ENCODE peak calls at places on chromosomes 16 and 17, in four cellular contexts. One of them, this sample, is unnamed.

GRCh38 chr17:5780476-5780875 is 196.2 kb upstream of the NLRP1 start:
- DNase-seq in astrocyte: peak; percentile 85
- DNase-seq in BJ: no peak
- DNase-seq in mammary epithelial cell: peak; percentile 61
- DNase-seq in this sample: no peak

GRCh38 chr16:50884066-50884860 is 142.4 kb downstream of the CYLD start:
- DNase-seq in mammary epithelial cell: no peak
- DNase-seq in BJ: no peak
- DNase-seq in astrocyte: no peak
- DNase-seq in this sample: no peak

GRCh38 chr17:39732586-39732985 is 2.3 kb upstream of the MIEN1 start:
- DNase-seq in astrocyte: no peak
- DNase-seq in BJ: no peak
- DNase-seq in mammary epithelial cell: no peak
- DNase-seq in this sample: no peak

GRCh38 chr16:10169031-10169430 is 13.2 kb downstream of the GRIN2A start:
- DNase-seq in BJ: no peak
- DNase-seq in mammary epithelial cell: no peak
- DNase-seq in astrocyte: no peak
- DNase-seq in this sample: no peak

GRCh38 chr16:89119161-89119621 is 25.5 kb downstream of the ACSF3 start:
- DNase-seq in astrocyte: no peak
- DNase-seq in mammary epithelial cell: no peak
- DNase-seq in BJ: no peak
- DNase-seq in this sample: no peak

GRCh38 chr16:83113317-83113716 is 486.5 kb downstream of the CDH13 start:
- DNase-seq in BJ: no peak
- DNase-seq in mammary epithelial cell: no peak
- DNase-seq in astrocyte: no peak
- DNase-seq in this sample: no peak

GRCh38 chr17:55448681-55449080 is 27.0 kb upstream of the MMD start:
- DNase-seq in astrocyte: peak; percentile 65
- DNase-seq in BJ: no peak
- DNase-seq in mammary epithelial cell: no peak
- DNase-seq in this sample: no peak

GRCh38 chr17:70110443-70110880 is 35.4 kb downstream of the KCNJ16 start:
- DNase-seq in BJ: no peak
- DNase-seq in mammary epithelial cell: no peak
- DNase-seq in astrocyte: peak; percentile 85
- DNase-seq in this sample: no peak

GRCh38 chr16:66927012-66927436 is 1.7 kb upstream of the RRAD start:
- DNase-seq in BJ: peak; percentile 61
- DNase-seq in mammary epithelial cell: peak; percentile 84
- DNase-seq in astrocyte: peak; percentile 89
- DNase-seq in this sample: no peak

GRCh38 chr16:47506800-47507199 is 45.7 kb downstream of the PHKB start:
- DNase-seq in mammary epithelial cell: no peak
- DNase-seq in BJ: no peak
- DNase-seq in astrocyte: no peak
- DNase-seq in this sample: no peak

GRCh38 chr16:57497121-57497520 is 10.8 kb upstream of the DOK4 start:
- DNase-seq in mammary epithelial cell: no peak
- DNase-seq in astrocyte: no peak
- DNase-seq in BJ: no peak
- DNase-seq in this sample: no peak

GRCh38 chr17:17366941-17367885 is 64.0 kb downstream of the NT5M start:
- DNase-seq in astrocyte: no peak
- DNase-seq in mammary epithelial cell: no peak
- DNase-seq in BJ: no peak
- DNase-seq in this sample: peak; percentile 40

GRCh38 chr16:1326946-1327618 is 6.4 kb upstream of the BAIAP3 start:
- DNase-seq in BJ: no peak
- DNase-seq in astrocyte: no peak
- DNase-seq in mammary epithelial cell: no peak
- DNase-seq in this sample: no peak

GRCh38 chr16:58021661-58022551 is 3.6 kb upstream of the MMP15 start:
- DNase-seq in astrocyte: peak; percentile 36
- DNase-seq in mammary epithelial cell: peak; percentile 77
- DNase-seq in BJ: no peak
- DNase-seq in this sample: no peak

GRCh38 chr16:23140082-23140481 is 9.2 kb downstream of the USP31 start:
- DNase-seq in mammary epithelial cell: no peak
- DNase-seq in astrocyte: no peak
- DNase-seq in BJ: no peak
- DNase-seq in this sample: no peak

GRCh38 chr16:82657239-82657638 is 30.5 kb downstream of the CDH13 start:
- DNase-seq in BJ: no peak
- DNase-seq in mammary epithelial cell: peak; percentile 30
- DNase-seq in astrocyte: peak; percentile 39
- DNase-seq in this sample: no peak

GRCh38 chr16:49546735-49547134 is 173.1 kb downstream of the C16orf78 start:
- DNase-seq in mammary epithelial cell: no peak
- DNase-seq in astrocyte: no peak
- DNase-seq in BJ: no peak
- DNase-seq in this sample: no peak

GRCh38 chr17:633641-634091 is 81.0 kb downstream of the VPS53 start:
- DNase-seq in BJ: no peak
- DNase-seq in mammary epithelial cell: no peak
- DNase-seq in astrocyte: peak; percentile 90
- DNase-seq in this sample: no peak

GRCh38 chr16:46918905-46919792 is 35.0 kb downstream of the GPT2 start:
- DNase-seq in BJ: no peak
- DNase-seq in astrocyte: no peak
- DNase-seq in mammary epithelial cell: no peak
- DNase-seq in this sample: no peak

GRCh38 chr17:46889992-46890564 is 32.9 kb upstream of the GOSR2 start:
- DNase-seq in astrocyte: no peak
- DNase-seq in BJ: no peak
- DNase-seq in mammary epithelial cell: no peak
- DNase-seq in this sample: no peak

GRCh38 chr17:72516772-72517399 is 396.1 kb downstream of the SOX9 start:
- DNase-seq in astrocyte: peak; percentile 63
- DNase-seq in mammary epithelial cell: no peak
- DNase-seq in BJ: no peak
- DNase-seq in this sample: no peak
- TF ChIP-seq CTCF in astrocyte: no peak
- TF ChIP-seq CTCF in mammary epithelial cell: no peak
- TF ChIP-seq CTCF in BJ: no peak
- TF ChIP-seq CTCF in this sample: no peak

GRCh38 chr17:73304438-73304837 is 7.4 kb downstream of the CDC42EP4 start:
- DNase-seq in astrocyte: no peak
- DNase-seq in BJ: no peak
- DNase-seq in mammary epithelial cell: no peak
- DNase-seq in this sample: no peak
- H3K4me3 ChIP-seq in astrocyte: no peak overlapping the region
- H3K4me3 ChIP-seq in BJ: no peak overlapping the region
- H3K4me3 ChIP-seq in mammary epithelial cell: no peak overlapping the region
- H3K4me3 ChIP-seq in this sample: no peak overlapping the region

GRCh38 chr17:64773386-64773835 is 111.3 kb upstream of the SMURF2 start:
- DNase-seq in BJ: no peak
- DNase-seq in astrocyte: no peak
- DNase-seq in mammary epithelial cell: no peak
- DNase-seq in this sample: no peak

GRCh38 chr17:64775701-64776570 is 113.8 kb upstream of the SMURF2 start:
- DNase-seq in mammary epithelial cell: no peak
- DNase-seq in BJ: no peak
- DNase-seq in astrocyte: no peak
- DNase-seq in this sample: no peak

GRCh38 chr17:64774888-64775600 is 112.9 kb upstream of the SMURF2 start:
- DNase-seq in mammary epithelial cell: no peak
- DNase-seq in astrocyte: no peak
- DNase-seq in BJ: no peak
- DNase-seq in this sample: no peak

GRCh38 chr17:64772845-64773299 is 110.8 kb upstream of the SMURF2 start:
- DNase-seq in BJ: no peak
- DNase-seq in astrocyte: no peak
- DNase-seq in mammary epithelial cell: no peak
- DNase-seq in this sample: no peak

DNA sequence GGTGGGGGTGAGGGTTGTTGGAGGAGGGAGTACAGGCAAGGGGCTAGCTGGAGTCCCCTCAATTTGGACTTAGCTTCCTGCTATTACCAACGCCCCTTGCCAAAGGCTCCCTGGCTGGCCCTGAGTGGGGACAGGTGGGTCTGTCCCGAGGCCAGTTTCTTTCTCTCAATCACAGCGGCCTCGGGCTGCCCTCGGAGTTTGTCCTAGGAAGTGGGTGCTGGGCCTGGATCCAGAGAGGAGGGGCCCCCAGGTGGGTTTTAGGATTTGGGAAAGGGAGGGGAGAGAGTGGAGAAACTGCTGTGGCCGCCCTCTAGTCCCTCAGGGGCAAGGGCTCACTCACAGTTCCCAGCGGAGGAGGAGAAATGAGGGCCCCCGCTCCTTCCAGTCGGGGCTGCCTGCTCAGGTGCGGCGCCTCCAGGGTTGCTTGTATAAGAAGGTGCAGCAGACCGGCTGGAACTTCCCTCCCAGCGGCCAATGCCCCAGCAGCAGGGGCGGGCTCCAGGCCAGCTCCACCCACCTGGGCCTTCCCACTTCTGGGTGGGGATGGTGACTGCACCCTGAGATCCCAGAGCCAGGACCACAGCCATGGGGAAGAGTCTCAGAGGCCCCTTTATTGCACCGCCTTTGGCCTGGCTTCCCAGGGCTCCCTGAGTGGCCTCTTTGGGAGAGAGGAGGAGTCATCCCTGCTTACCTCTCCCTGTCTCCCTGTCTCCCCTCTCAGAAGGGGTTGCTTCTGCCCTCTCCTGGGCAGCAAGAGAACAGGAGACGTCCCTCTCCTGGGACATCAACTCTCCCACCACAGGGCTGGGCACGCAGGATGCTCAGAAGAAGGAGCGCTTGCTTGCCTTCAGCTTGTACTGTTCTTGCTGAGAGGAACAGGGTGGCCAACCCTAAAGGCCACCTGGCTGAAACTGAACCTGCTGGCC is 112.0 kb upstream of the SMURF2 start:
- DNase-seq in BJ: no peak
- DNase-seq in mammary epithelial cell: peak; percentile 83
- DNase-seq in astrocyte: peak; percentile 41
- DNase-seq in this sample: peak; percentile 81
- TF ChIP-seq CTCF in BJ: peak; percentile 66
- TF ChIP-seq CTCF in mammary epithelial cell: peak; percentile 53
- TF ChIP-seq CTCF in astrocyte: peak; percentile 42
- TF ChIP-seq CTCF in this sample: peak; percentile 54

DNA sequence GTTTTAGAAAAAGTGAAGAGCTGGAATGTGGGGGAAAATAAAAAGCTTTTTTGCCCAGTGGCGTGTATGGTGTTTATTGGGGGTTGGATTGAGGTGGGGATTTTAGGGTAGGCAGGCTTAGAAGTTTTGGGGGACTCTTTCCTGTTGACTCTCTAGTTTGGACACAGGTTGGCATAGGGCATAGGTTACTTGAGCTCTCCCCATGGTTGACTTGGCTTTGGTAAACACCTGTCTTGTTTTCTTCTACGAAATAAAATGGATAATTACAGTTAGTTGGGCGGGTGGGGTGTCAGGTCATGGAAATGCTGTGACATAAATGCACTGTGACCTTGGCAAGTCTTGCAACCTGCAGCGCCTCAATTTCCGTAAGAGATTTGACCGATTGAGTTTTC is 680 bp upstream of the TAOK2 start:
- DNase-seq in astrocyte: no peak
- DNase-seq in BJ: no peak
- DNase-seq in mammary epithelial cell: no peak
- DNase-seq in this sample: no peak
- H3K4me3 ChIP-seq in astrocyte: no peak overlapping the region
- H3K4me3 ChIP-seq in BJ: no peak overlapping the region
- H3K4me3 ChIP-seq in mammary epithelial cell: no peak overlapping the region
- H3K4me3 ChIP-seq in this sample: no peak overlapping the region